ENCODE peak calls at places on chromosome 21, in eight cellular contexts. D is kidney, I is caudate nucleus, G is NCI-H1105, F is left ventricle myocardium superior, S is neuronal stem cell, B is SHP77, J is GM04504. O is an unnamed sample.

GRCh38 chr21:43720539-43721224 is 1.8 kb downstream of the PDXK start:
- DNase-seq in G (no peak), F (no peak), B (no peak), D (no peak), I (no peak), S (no peak), J (no peak), O (no peak)

GRCh38 chr21:8989261-8989882 is 1532.0 kb upstream of the TPTE start:
- DNase-seq in D (no peak), G (no peak), J (no peak), F (no peak), S (no peak), B (peak; percentile 92), I (no peak), O (peak; percentile 95)

GRCh38 chr21:45001134-45002095 is 61.6 kb downstream of the SLX9 start:
- DNase-seq in S (no peak), F (peak; percentile 82), J (peak; percentile 67), D (peak; percentile 85), G (no peak), I (no peak), B (no peak), O (no peak)

GRCh38 chr21:42532466-42533181 is 19.0 kb downstream of the SLC37A1 start:
- DNase-seq in J (no peak), G (no peak), D (peak; percentile 94), S (no peak), B (peak; percentile 94), F (peak; percentile 67), I (peak; percentile 45), O (no peak)

GRCh38 chr21:18782721-18783120 is 379.1 kb upstream of the TMPRSS15 start:
- DNase-seq in I (no peak), J (no peak), F (no peak), B (no peak), G (no peak), S (no peak), D (no peak), O (no peak)

GRCh38 chr21:45995686-45996179 is 14.2 kb downstream of the COL6A1 start:
- DNase-seq in S (no peak), G (no peak), J (no peak), B (no peak), D (peak; percentile 54), F (peak; percentile 28), I (no peak), O (no peak)

GRCh38 chr21:34930971-34931370 is 118.1 kb downstream of the RUNX1 start:
- DNase-seq in B (no peak), F (no peak), S (no peak), J (no peak), I (no peak), D (no peak), G (no peak), O (no peak)

GRCh38 chr21:34582506-34583150 is 32.3 kb downstream of the RCAN1 start:
- DNase-seq in I (no peak), D (no peak), F (peak; percentile 65), B (no peak), G (no peak), S (peak; percentile 14), J (peak; percentile 32), O (no peak)

GRCh38 chr21:41071410-41071809 is 96.5 kb upstream of the BACE2 start:
- DNase-seq in F (no peak), J (no peak), B (peak; percentile 6), S (no peak), G (no peak), D (no peak), I (no peak), O (no peak)

GRCh38 chr21:40215941-40216340 is 348.7 kb downstream of the PCP4 start:
- DNase-seq in B (no peak), S (no peak), J (no peak), G (peak; percentile 60), F (no peak), D (no peak), I (no peak), O (no peak)

GRCh38 chr21:16419188-16419874 is 689.5 kb downstream of the USP25 start:
- DNase-seq in I (no peak), S (no peak), J (no peak), D (peak; percentile 87), B (no peak), F (peak; percentile 76), G (peak; percentile 92), O (no peak)

GRCh38 chr21:45405271-45405818 is 380 bp downstream of the COL18A1 start:
- DNase-seq in B (no peak), S (no peak), J (no peak), G (no peak), D (peak; percentile 90), F (peak; percentile 83), I (no peak), O (no peak)

O was measured in iPS DF 19.7.